ENCODE peak calls at places on chromosomes 4 and X, in seven cellular contexts. W, O, A, R, P, K and H are unnamed samples.

GRCh38 chr4:158810487-158811215 is 41.8 kb downstream of the FNIP2 start:
- DNase-seq in W (no peak), O (peak), A (no peak), R (peak), P (no peak), K (no peak), H (no peak)

GRCh38 chr4:130306566-130306965 is 1210.6 kb downstream of the C4orf33 start:
- DNase-seq in W (no peak), O (no peak), A (peak), R (no peak), P (no peak), K (no peak), H (no peak)

GRCh38 chr4:15469402-15470148 is at the start of gene CC2D2A:
- DNase-seq in W (peak), O (no peak), A (peak), R (no peak), P (peak), K (no peak), H (no peak)

GRCh38 chr4:123418486-123418931 is 21.9 kb downstream of the SPRY1 start:
- DNase-seq in W (no peak), O (no peak), A (peak), R (no peak), P (no peak), K (no peak), H (no peak)

GRCh38 chr4:104906274-104906673 is 240.4 kb upstream of the TET2 start:
- DNase-seq in W (no peak), O (no peak), A (no peak), R (no peak), P (no peak), K (no peak), H (no peak)

GRCh38 chr4:9931196-9931595 is 90.1 kb downstream of the SLC2A9 start:
- DNase-seq in W (no peak), O (no peak), A (no peak), R (no peak), P (no peak), K (no peak), H (no peak)

GRCh38 chrX:110251961-110252360 is 65.9 kb downstream of the AMMECR1 start:
- DNase-seq in W (no peak), O (no peak), A (no peak), R (no peak), P (no peak), K (no peak), H (no peak)

GRCh38 chr4:185865901-185866328 is 53.9 kb upstream of the SORBS2 start:
- DNase-seq in W (no peak), O (no peak), A (peak), R (no peak), P (no peak), K (no peak), H (no peak)

GRCh38 chrX:143615851-143616250 is 20.1 kb downstream of the SLITRK4 start:
- DNase-seq in W (no peak), O (no peak), A (no peak), R (no peak), P (no peak), K (no peak), H (no peak)

GRCh38 chr4:112167790-112168189 is 22.5 kb downstream of the FAM241A start:
- DNase-seq in W (no peak), O (no peak), A (no peak), R (no peak), P (no peak), K (no peak), H (no peak)

GRCh38 chr4:87060957-87061356 is 126.1 kb downstream of the AFF1 start:
- DNase-seq in W (no peak), O (peak), A (no peak), R (peak), P (no peak), K (no peak), H (no peak)

DNA sequence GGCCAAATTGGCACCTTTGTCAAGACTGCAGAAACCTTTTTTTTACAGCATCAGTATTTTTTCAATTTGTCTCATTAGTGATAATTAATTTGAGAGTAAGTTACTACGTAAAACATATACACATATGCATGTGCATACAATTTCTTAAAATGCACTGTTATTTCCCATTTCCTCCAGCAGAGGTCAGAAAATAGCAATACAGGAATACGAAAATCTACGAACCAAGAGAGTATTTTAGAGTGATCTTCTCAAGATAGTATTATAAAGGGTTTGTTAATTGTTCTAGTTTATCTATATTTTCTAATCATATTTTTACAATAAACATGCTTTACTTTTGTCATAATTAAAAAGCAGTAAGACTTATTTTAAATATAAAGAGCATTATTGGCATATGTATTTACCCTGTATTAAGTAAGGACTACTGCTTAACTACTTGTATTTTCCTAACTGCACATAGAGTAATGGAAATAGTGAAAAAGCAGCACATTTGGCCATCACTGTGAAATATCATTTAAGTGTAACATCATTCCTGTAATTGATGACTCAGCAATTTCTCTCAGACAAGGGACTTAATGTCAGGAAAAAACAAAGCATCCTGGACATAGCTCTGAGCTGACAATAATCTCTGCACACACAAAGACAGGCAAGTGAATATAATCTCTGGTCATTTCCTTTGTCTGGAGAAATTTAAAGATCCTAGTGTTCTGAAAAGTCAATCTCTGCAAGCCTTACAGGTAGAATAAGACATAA is 45.6 kb downstream of the MAOB start:
- DNase-seq in W (peak), O (peak), A (peak), R (peak), P (peak), K (no peak), H (no peak)
- TF ChIP-seq REST in W (no peak), O (no peak), A (no peak), R (no peak), P (no peak), K (no peak), H (no peak)

DNA sequence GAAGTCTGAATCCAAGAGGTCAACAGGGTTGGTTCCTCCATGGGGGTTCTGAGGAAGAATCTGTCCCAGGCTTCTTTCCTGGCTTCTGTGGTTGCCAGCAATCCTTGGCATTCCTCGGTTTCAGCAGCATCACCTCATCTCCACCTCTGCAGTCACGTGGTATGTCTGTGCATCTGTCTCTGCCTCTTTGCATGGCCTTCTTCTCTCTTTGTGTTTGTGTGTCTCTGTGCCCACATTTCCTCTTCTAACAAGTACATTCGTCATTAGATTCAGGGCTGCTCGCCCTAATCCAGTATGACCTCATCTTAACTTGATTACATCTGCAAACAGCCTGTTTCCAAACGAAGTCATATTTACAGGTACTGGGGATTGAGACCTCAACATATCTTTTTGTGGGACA is 114.0 kb downstream of the BCOR start:
- DNase-seq in W (no peak), O (no peak), A (no peak), R (no peak), P (no peak), K (no peak), H (no peak)
- TF ChIP-seq REST in W (no peak), O (no peak), A (no peak), R (no peak), P (no peak), K (no peak), H (no peak)

GRCh38 chr4:53676402-53676871 is 85.2 kb upstream of the LNX1 start:
- DNase-seq in W (no peak), O (no peak), A (no peak), R (no peak), P (no peak), K (no peak), H (no peak)
- TF ChIP-seq REST in W (no peak), O (no peak), A (no peak), R (no peak), P (no peak), K (no peak), H (no peak)

GRCh38 chr4:88166608-88167007 is 8.2 kb upstream of the ABCG2 start:
- DNase-seq in W (no peak), O (no peak), A (no peak), R (no peak), P (no peak), K (no peak), H (no peak)
- TF ChIP-seq REST in W (no peak), O (no peak), A (no peak), R (no peak), P (no peak), K (no peak), H (no peak)

DNA sequence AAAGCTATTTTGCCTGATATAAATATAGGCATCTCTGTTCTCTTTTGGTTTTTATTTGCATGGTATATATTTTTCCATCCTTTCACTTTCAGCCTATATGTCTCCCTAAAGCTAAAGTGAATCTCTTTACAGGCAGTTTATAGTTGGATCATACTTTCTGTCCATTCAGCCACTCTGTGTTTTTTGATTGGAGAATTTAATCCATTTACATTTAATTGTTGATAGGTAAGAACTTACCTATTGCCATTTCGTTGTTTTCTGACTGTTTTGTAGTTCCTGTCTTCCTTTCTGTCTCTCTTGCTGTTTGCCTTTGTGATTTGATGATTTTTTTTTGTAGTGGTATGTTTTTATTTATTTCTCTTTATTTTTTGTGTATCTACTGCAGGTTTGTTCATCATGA is 155.9 kb upstream of the ANXA3 start:
- DNase-seq in W (no peak), O (no peak), A (no peak), R (no peak), P (no peak), K (no peak), H (no peak)
- TF ChIP-seq REST in W (no peak), O (no peak), A (no peak), R (no peak), P (no peak), K (no peak), H (no peak)

GRCh38 chr4:182893490-182893889 is 23.7 kb downstream of the DCTD start:
- DNase-seq in W (no peak), O (no peak), A (no peak), R (no peak), P (no peak), K (no peak), H (no peak)

GRCh38 chr4:182897601-182898478 is 19.3 kb downstream of the DCTD start:
- DNase-seq in W (no peak), O (no peak), A (no peak), R (no peak), P (no peak), K (no peak), H (no peak)

GRCh38 chr4:182895791-182896292 is 21.3 kb downstream of the DCTD start:
- DNase-seq in W (no peak), O (no peak), A (no peak), R (no peak), P (no peak), K (no peak), H (no peak)

GRCh38 chr4:182896421-182896820 is 20.8 kb downstream of the DCTD start:
- DNase-seq in W (no peak), O (no peak), A (no peak), R (no peak), P (no peak), K (no peak), H (no peak)

DNA sequence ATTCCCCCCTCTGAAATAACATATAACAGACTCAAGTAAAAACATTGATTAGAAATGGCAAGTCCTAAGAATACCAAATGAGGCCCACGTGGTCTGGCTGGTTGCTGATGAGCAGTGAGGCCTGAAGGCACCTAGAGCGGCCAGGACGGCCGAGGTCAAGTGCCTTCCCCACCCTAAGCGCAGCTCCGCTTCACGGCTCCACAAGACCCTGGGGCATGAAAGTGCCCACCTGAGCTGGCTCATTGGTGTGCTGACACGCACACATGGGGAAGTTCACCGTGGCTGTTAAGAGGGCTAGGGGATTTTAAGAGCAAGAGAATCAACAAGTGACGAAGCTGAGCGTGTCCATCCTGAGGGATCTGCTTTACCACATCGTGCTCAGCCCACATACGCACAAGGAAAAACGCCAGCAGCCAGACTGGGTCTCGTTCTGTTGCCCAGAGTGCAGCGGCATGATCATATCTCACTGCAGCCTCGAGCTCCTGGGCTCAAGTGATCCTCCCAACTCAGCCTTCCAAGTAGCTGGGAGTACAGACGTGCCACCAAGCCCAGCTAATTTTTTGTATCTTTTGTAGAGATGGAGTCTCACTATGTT is 22.4 kb downstream of the DCTD start:
- DNase-seq in W (no peak), O (no peak), A (no peak), R (no peak), P (no peak), K (no peak), H (no peak)
- TF ChIP-seq REST in W (no peak), O (no peak), A (no peak), R (no peak), P (no peak), K (no peak), H (no peak)